ENCODE peak calls at places on chromosomes 12 and 14, in ten cellular contexts. B is fibroblast of villous mesenchyme, I is body of pancreas, S is left lung, Q is GM06990, R is endothelial cell, K is OCI-LY7, L is heart right ventricle, E is activated B cell treated with CpG ODN at 0.5 μM for 24 hours, A is fibroblast of the aortic adventitia. J is an unnamed sample.
A peak's percentile ranks its signal among the peaks of the same experiment; 100 is the strongest.

GRCh38 chr14:103273145-103273846 is 60.7 kb upstream of the EIF5 start:
- DNase-seq in R (no peak), Q (no peak), L (no peak), A (no peak), B (no peak), I (no peak), E (no peak), K (no peak), S (peak; percentile 79), J (no peak)

GRCh38 chr12:96516472-96517417 is 27.4 kb downstream of the CFAP54 start:
- DNase-seq in E (peak; percentile 59), L (peak; percentile 73), B (peak; percentile 89), S (no peak), I (peak; percentile 79), K (peak; percentile 85), R (peak; percentile 80), Q (peak; percentile 70), A (peak; percentile 91), J (peak; percentile 90)

GRCh38 chr12:91441996-91442395 is 259.4 kb upstream of the DCN start:
- DNase-seq in S (no peak), L (no peak), R (no peak), Q (no peak), A (no peak), I (no peak), K (no peak), B (no peak), E (no peak), J (no peak)

GRCh38 chr12:70637686-70638085 is 457 bp upstream of the PTPRB start:
- DNase-seq in L (no peak), K (no peak), B (no peak), R (no peak), E (no peak), I (no peak), Q (no peak), A (no peak), S (no peak), J (no peak)

GRCh38 chr12:2256453-2256852 is 203.7 kb downstream of the CACNA1C start:
- DNase-seq in S (no peak), K (no peak), R (no peak), I (no peak), E (no peak), B (peak; percentile 90), Q (no peak), A (no peak), L (no peak), J (peak; percentile 85)

GRCh38 chr12:92136883-92137582 is 8.6 kb downstream of the BTG1 start:
- DNase-seq in L (no peak), R (no peak), Q (no peak), I (no peak), A (peak; percentile 95), K (peak; percentile 38), B (peak; percentile 90), E (no peak), S (no peak), J (peak; percentile 87)

GRCh38 chr12:53938276-53939140 is at the start of gene HOXC13:
- DNase-seq in E (no peak), K (peak; percentile 68), B (peak; percentile 78), R (peak; percentile 90), I (peak; percentile 81), A (peak; percentile 15), L (no peak), Q (no peak), S (peak; percentile 72), J (no peak)

GRCh38 chr12:75722714-75723200 is 211.3 kb upstream of the KRR1 start:
- DNase-seq in L (peak; percentile 82), R (no peak), I (peak; percentile 29), K (peak; percentile 21), S (no peak), A (peak; percentile 94), B (peak; percentile 85), E (no peak), Q (peak; percentile 34), J (peak; percentile 92)

GRCh38 chr12:202081-202731 is 11.8 kb downstream of the SLC6A12 start:
- DNase-seq in R (no peak), K (no peak), L (no peak), Q (no peak), E (no peak), S (peak; percentile 78), I (no peak), B (no peak), A (no peak), J (no peak)

GRCh38 chr12:82867782-82868505 is 181.2 kb downstream of the TMTC2 start:
- DNase-seq in L (no peak), K (no peak), B (no peak), R (no peak), E (no peak), A (no peak), Q (no peak), S (no peak), I (no peak), J (peak; percentile 11)

GRCh38 chr12:108308432-108308831 is 30.7 kb downstream of the CMKLR1 start:
- DNase-seq in I (no peak), L (peak; percentile 32), B (peak; percentile 19), S (no peak), E (no peak), K (no peak), A (no peak), R (no peak), Q (no peak), J (peak; percentile 34)

GRCh38 chr14:103561381-103562134 is 899 bp downstream of the BAG5 start:
- DNase-seq in E (no peak), S (no peak), K (peak; percentile 68), R (peak; percentile 69), I (no peak), A (peak; percentile 56), Q (no peak), B (peak; percentile 60), L (peak; percentile 71), J (peak; percentile 69)

GRCh38 chr14:70416322-70416716 is 571 bp downstream of the SYNJ2BP start:
- DNase-seq in L (no peak), K (no peak), I (no peak), E (no peak), Q (no peak), A (peak; percentile 27), R (no peak), B (peak; percentile 5), S (no peak), J (peak; percentile 14)

GRCh38 chr14:87869619-87870583 is 123.1 kb downstream of the GALC start:
- DNase-seq in Q (no peak), E (no peak), R (no peak), B (peak; percentile 52), S (no peak), L (no peak), I (no peak), K (no peak), A (peak; percentile 79), J (peak; percentile 14)

GRCh38 chr14:37021406-37021805 is 151.0 kb downstream of the SLC25A21 start:
- DNase-seq in S (no peak), I (no peak), A (no peak), Q (no peak), R (no peak), B (no peak), K (no peak), E (no peak), L (no peak), J (no peak)

GRCh38 chr14:61567838-61568571 is 127.3 kb upstream of the HIF1A start:
- DNase-seq in S (no peak), B (no peak), R (no peak), L (peak; percentile 68), E (no peak), I (no peak), Q (peak; percentile 23), K (peak; percentile 83), A (no peak), J (no peak)

GRCh38 chr12:90174198-90174510 is 465.5 kb upstream of the ATP2B1 start:
- DNase-seq in L (no peak), A (no peak), R (no peak), E (no peak), K (no peak), I (no peak), B (peak; percentile 10), Q (no peak), S (no peak), J (peak; percentile 50)

GRCh38 chr12:104578453-104578852 is 121.7 kb downstream of the CHST11 start:
- DNase-seq in S (no peak), E (no peak), B (peak; percentile 50), R (no peak), L (no peak), A (peak; percentile 49), K (no peak), I (no peak), Q (no peak), J (peak; percentile 66)

GRCh38 chr14:100640481-100641273 is 53.5 kb upstream of the BEGAIN start:
- DNase-seq in B (no peak), I (no peak), L (no peak), K (peak; percentile 76), Q (peak; percentile 61), A (no peak), R (no peak), E (no peak), S (no peak), J (peak; percentile 88)
- TF ChIP-seq CTCF in B (no peak), I (no peak), L (no peak), K (no peak), Q (no peak), A (no peak), R (no peak), E (no peak), S (no peak), J (no peak)

DNA sequence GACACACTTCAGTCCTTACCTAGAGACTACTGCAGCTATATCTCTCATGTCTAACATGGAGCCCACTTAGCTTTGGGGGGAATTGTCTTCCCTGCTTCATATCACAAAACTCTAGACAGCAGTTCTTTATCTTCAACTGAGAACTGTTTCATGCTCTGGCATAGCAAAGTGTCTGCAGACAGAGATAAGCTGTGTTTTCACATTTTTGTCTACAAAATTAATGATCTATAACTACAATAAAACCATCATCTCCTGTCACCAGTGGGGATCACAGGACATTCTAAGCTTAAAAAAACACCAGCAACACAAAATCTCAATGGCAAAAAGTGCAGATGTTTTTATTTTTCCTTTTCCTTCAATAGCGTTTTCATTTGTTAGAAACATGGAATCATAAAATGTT is 137.0 kb upstream of the VRK1 start:
- DNase-seq in R (no peak), A (no peak), Q (no peak), E (no peak), I (no peak), K (no peak), B (no peak), L (no peak), S (no peak), J (no peak)
- TF ChIP-seq CTCF in R (no peak), A (no peak), Q (no peak), E (no peak), I (no peak), K (no peak), B (no peak), L (no peak), S (no peak), J (no peak)

DNA sequence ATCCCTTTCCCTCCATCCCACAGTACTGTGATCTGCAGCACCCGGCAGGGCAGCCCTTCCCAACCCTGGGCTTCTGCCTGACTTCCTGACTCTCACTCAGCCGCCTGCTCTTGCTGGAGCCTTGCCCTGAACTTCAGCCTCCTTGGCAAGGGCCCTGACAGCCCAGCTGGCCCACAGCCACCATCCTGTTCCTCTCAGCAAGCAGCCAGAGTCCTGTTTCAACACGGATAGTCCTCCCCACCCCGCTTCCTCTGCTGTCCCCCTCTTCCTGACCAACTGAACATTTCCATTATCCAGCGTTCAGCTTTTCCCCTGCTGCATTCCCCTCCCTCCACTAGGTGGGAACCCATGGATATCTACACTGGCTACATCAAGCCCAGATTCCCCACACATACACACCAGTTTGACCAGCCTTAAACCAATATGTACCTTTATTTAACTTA is 74.0 kb upstream of the MDM1 start:
- DNase-seq in I (peak; percentile 89), S (peak; percentile 92), K (no peak), B (peak; percentile 88), Q (no peak), A (peak; percentile 94), E (no peak), R (peak; percentile 32), L (peak; percentile 95), J (peak; percentile 95)
- TF ChIP-seq CTCF in I (peak; percentile 51), S (peak; percentile 56), K (no peak), B (peak; percentile 59), Q (no peak), A (peak; percentile 72), E (no peak), R (peak; percentile 28), L (peak; percentile 30), J (peak; percentile 71)

GRCh38 chr12:10607885-10608458 is 5.4 kb downstream of the MAGOHB start:
- DNase-seq in K (peak; percentile 21), R (no peak), E (no peak), S (no peak), L (no peak), I (no peak), Q (no peak), B (peak; percentile 31), A (no peak), J (peak; percentile 48)
- TF ChIP-seq CTCF in K (peak; percentile 68), R (peak; percentile 32), E (no peak), S (no peak), L (peak; percentile 23), I (no peak), Q (peak; percentile 16), B (peak; percentile 49), A (peak; percentile 14), J (peak; percentile 66)